ENCODE peak calls at places on chromosome 7, in seven cellular contexts. F, D, Z, G, K, P and E are unnamed samples.

GRCh38 chr7:115297651-115298050 is 375.8 kb downstream of the MDFIC start:
- DNase-seq in P (peak; percentile 5), F (peak; percentile 26), D (no peak), K (no peak), G (peak; percentile 75), Z (no peak), E (no peak)

GRCh38 chr7:36564500-36564899 is 159.8 kb downstream of the AOAH start:
- DNase-seq in G (no peak), K (no peak), D (no peak), P (peak; percentile 78), F (no peak), Z (no peak), E (no peak)

GRCh38 chr7:85175217-85175616 is 11.6 kb downstream of the SEMA3D start:
- DNase-seq in G (no peak), F (no peak), D (no peak), P (no peak), K (no peak), Z (no peak), E (no peak)

GRCh38 chr7:23418046-23418445 is 52.2 kb downstream of the IGF2BP3 start:
- DNase-seq in P (no peak), K (no peak), F (no peak), Z (no peak), G (peak; percentile 30), D (no peak), E (no peak)

GRCh38 chr7:1269336-1269890 is 36.7 kb downstream of the UNCX start:
- DNase-seq in P (no peak), G (no peak), Z (no peak), D (no peak), F (no peak), K (no peak), E (no peak)

GRCh38 chr7:2758673-2759603 is 70.9 kb downstream of the AMZ1 start:
- DNase-seq in Z (no peak), P (no peak), D (no peak), K (no peak), F (no peak), G (no peak), E (no peak)

GRCh38 chr7:110084177-110084807 is 1006.6 kb upstream of the LRRN3 start:
- DNase-seq in Z (no peak), G (no peak), K (no peak), P (no peak), F (no peak), D (no peak), E (no peak)

GRCh38 chr7:27901028-27901760 is 161.2 kb downstream of the TAX1BP1 start:
- DNase-seq in G (peak; percentile 19), K (no peak), Z (no peak), P (no peak), F (no peak), D (peak; percentile 8), E (no peak)

GRCh38 chr7:18570890-18571478 is 75.4 kb downstream of the HDAC9 start:
- DNase-seq in P (peak; percentile 45), Z (no peak), K (no peak), D (no peak), F (no peak), G (peak; percentile 22), E (no peak)

GRCh38 chr7:55733584-55733983 is 129.0 kb downstream of the SEPTIN14 start:
- DNase-seq in P (peak; percentile 34), G (no peak), Z (no peak), F (no peak), K (no peak), D (no peak), E (no peak)

GRCh38 chr7:128422037-128422436 is 12.3 kb upstream of the IMPDH1 start:
- DNase-seq in D (no peak), K (no peak), P (no peak), Z (no peak), F (no peak), G (no peak), E (no peak)

GRCh38 chr7:64883113-64883905 is 19.8 kb upstream of the ZNF273 start:
- DNase-seq in G (no peak), K (no peak), Z (peak; percentile 15), P (no peak), F (peak; percentile 20), D (no peak), E (no peak)

GRCh38 chr7:155213955-155214327 is 83.7 kb upstream of the INSIG1 start:
- DNase-seq in K (no peak), Z (no peak), F (no peak), G (no peak), D (no peak), P (no peak), E (no peak)
- H3K27ac ChIP-seq in K (no peak overlapping the region), Z (no peak overlapping the region), F (no peak overlapping the region), G (no peak overlapping the region), D (peak overlapping the region; percentile 16), P (no peak overlapping the region), E (no peak overlapping the region)

DNA sequence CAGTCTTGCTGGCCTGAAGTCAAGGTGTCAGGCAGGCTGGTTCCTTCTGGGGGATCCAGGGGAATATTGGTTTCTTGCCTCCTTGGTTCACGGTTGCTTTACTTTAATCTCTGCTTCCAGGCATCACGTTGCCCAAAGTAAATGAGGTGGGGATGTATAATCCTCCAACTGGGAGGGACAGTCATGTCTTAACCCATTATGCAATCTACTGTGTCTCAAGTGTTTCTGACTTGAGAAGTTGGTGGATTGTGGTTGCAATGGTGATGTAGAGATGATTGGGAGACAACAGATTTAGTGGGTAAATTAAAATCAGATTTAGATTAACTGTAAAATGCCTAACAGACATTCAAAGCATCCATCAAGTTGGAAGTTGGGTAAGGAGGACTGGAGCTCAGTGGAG is 32.7 kb downstream of the TBXAS1 start:
- DNase-seq in G (no peak), D (no peak), P (no peak), F (no peak), Z (no peak), K (no peak), E (no peak)
- H3K4me3 ChIP-seq in G (no peak overlapping the region), D (no peak overlapping the region), P (no peak overlapping the region), F (no peak overlapping the region), Z (no peak overlapping the region), K (no peak overlapping the region), E (no peak overlapping the region)

GRCh38 chr7:99420213-99420612 is 11.4 kb downstream of the BUD31 start:
- DNase-seq in F (no peak), D (no peak), G (no peak), P (no peak), K (no peak), Z (no peak), E (no peak)
- H3K36me3 ChIP-seq in F (peaks cover 99% of the 10 kb centered on the region), D (peaks cover 42% of the 10 kb centered on the region), G (peaks cover 41% of the 10 kb centered on the region), P (peaks cover 23% of the 10 kb centered on the region), K (peaks cover 57% of the 10 kb centered on the region), Z (peaks cover 88% of the 10 kb centered on the region), E (peaks cover 53% of the 10 kb centered on the region)

DNA sequence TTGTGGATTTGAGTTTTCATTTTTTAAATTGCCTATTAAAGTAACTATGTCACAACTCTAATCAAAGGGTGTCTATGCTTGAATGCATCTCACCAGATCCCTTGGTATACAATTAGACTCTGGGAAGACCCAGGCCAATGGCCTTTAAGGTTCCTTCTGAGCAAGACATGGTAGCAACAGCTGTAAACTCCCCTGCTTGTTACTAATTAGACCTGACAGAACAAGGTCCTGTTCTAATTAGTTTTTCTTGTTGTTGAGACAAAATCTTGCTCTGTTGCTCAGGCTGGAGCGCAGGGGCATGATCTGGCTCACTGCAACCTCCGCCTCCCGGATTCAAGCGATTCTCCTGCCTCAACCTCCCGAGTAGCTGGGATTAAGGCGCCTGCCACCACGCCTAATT is 2.9 kb downstream of the MYH16 start:
- DNase-seq in K (no peak), P (no peak), Z (no peak), F (no peak), G (no peak), D (no peak), E (no peak)
- H3K27ac ChIP-seq in K (no peak overlapping the region), P (no peak overlapping the region), Z (no peak overlapping the region), F (no peak overlapping the region), G (no peak overlapping the region), D (no peak overlapping the region), E (no peak overlapping the region)

GRCh38 chr7:93592588-93593266 is 18.2 kb upstream of the CALCR start:
- DNase-seq in Z (no peak), F (no peak), K (no peak), G (no peak), P (no peak), D (no peak), E (no peak)
- H3K4me3 ChIP-seq in Z (no peak overlapping the region), F (no peak overlapping the region), K (no peak overlapping the region), G (no peak overlapping the region), P (no peak overlapping the region), D (no peak overlapping the region), E (no peak overlapping the region)

DNA sequence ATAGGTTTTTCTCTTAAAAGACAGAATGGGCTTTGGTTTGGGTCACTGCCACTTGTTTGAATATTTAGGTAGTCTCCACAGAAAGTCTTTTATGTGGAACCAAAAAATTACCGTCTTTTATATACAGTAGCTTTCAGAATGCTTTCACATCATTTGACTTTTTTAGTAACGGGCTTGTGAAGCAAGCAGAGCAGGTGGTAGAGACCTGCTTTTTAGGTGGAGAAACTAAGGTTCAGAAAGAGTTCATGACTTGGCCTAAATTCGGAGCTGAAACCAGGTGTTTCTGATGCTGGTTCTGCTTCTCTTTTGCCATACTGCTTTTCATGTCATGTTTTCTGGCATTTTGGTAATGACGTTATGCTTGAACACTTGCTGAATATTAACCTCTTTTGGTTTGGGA is 36.3 kb downstream of the GARS1 start:
- DNase-seq in Z (no peak), P (no peak), F (no peak), K (no peak), D (no peak), G (no peak), E (no peak)
- H3K36me3 ChIP-seq in Z (peaks cover 85% of the 10 kb centered on the region), P (peaks cover 23% of the 10 kb centered on the region), F (peaks cover 99% of the 10 kb centered on the region), K (peaks cover 57% of the 10 kb centered on the region), D (peaks cover 60% of the 10 kb centered on the region), G (peaks cover 68% of the 10 kb centered on the region), E (peaks cover 33% of the 10 kb centered on the region)

GRCh38 chr7:79241288-79242055 is 212.0 kb downstream of the MAGI2 start:
- DNase-seq in D (no peak), P (no peak), F (no peak), K (no peak), Z (no peak), G (peak; percentile 23), E (no peak)

GRCh38 chr7:79240413-79240812 is 213.1 kb downstream of the MAGI2 start:
- DNase-seq in D (no peak), K (no peak), F (no peak), P (no peak), Z (no peak), G (no peak), E (no peak)

DNA sequence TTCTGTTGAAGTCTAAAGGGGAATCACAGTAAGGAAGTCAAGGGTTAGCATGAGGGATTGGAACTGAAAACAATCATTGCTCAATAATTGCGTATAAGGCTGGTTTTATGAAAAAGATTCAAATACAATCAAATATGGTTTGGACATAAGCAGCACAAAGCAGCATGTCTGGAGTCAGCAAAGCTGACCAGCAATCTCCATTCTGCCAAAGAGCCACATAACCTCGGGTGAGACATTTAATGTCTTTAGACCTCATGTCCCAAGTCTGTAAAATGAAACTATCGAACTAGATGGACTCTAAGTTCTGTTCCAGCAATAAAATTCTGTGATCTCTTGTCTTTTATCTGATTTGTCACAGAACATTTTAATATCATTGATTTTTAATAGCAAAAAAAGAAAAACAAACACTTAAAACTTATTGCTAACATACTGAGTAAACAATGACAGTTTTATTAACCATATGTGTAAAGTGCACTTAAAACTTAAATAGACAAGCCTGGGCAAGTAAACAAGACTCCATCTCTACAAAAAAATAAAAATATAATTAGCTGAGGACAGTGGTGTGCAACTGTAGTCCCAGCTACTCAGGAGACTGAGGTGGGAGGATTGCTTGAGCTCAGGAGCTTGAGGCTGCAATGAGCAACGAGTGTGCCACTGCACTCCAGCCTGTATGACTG is 217.0 kb downstream of the MAGI2 start:
- DNase-seq in D (no peak), Z (no peak), F (no peak), K (no peak), P (no peak), G (no peak), E (no peak)
- H3K27ac ChIP-seq in D (no peak overlapping the region), Z (no peak overlapping the region), F (no peak overlapping the region), K (no peak overlapping the region), P (no peak overlapping the region), G (no peak overlapping the region), E (no peak overlapping the region)